ENCODE peak calls at places on chromosomes 12 and 14, in five cellular contexts. W is stimulated activated CD4-positive, alpha-beta T cell treated with anti-CD3 and anti-CD28 coated beads, Interleukin-15, amount 100 ng/mL, for 24 hours; A is retinal pigment epithelial cell; Y is activated T-helper 1 cell treated with Interleukin-2 at 50 U/mL for 16 hours; H is B cell. G is an unnamed sample.

GRCh38 chr12:31479516-31480210 is 111.3 kb downstream of the DENND5B start:
- DNase-seq in H (no peak), A (no peak), W (no peak), Y (no peak), G (no peak)

GRCh38 chr14:54837508-54838149 is 65.0 kb downstream of the GCH1 start:
- DNase-seq in H (no peak), W (no peak), Y (no peak), A (no peak), G (no peak)

GRCh38 chr14:72801381-72801812 is 92.5 kb downstream of the DPF3 start:
- DNase-seq in A (no peak), W (no peak), Y (no peak), H (no peak), G (peak)

GRCh38 chr12:85424581-85425348 is 144.7 kb downstream of the ALX1 start:
- DNase-seq in Y (no peak), W (peak), A (no peak), H (peak), G (no peak)

GRCh38 chr12:124910561-124911478 is 3.6 kb downstream of the UBC start:
- DNase-seq in Y (no peak), W (no peak), A (no peak), H (peak), G (no peak)

GRCh38 chr14:95465358-95465757 is 51.1 kb downstream of the SYNE3 start:
- DNase-seq in Y (no peak), W (peak), H (no peak), A (no peak), G (no peak)

GRCh38 chr12:28872654-28873268 is 276.3 kb upstream of the FAR2 start:
- DNase-seq in W (peak), H (peak), A (peak), Y (no peak), G (peak)

GRCh38 chr12:38931461-38931860 is 26.1 kb upstream of the CPNE8 start:
- DNase-seq in Y (no peak), H (no peak), W (no peak), A (no peak), G (no peak)

GRCh38 chr12:116878567-116879508 is 2.4 kb downstream of the HRK start:
- DNase-seq in W (peak), Y (no peak), H (peak), A (no peak), G (no peak)